ENCODE peak calls at places on chromosomes 2 and 18, in six cellular contexts. F is thoracic aorta, S is ovary, I is cardiac muscle cell, J is SK-N-SH, B is H1. M is an unnamed sample.

GRCh38 chr2:102020596-102021170 is 28.9 kb downstream of the IL1R2 start:
- DNase-seq in F (peak; percentile 79), J (peak; percentile 81), B (peak; percentile 64), S (peak; percentile 93), I (peak; percentile 97), M (peak; percentile 89)

GRCh38 chr2:12935226-12935625 is 218.5 kb downstream of the TRIB2 start:
- DNase-seq in S (no peak), B (no peak), J (no peak), F (no peak), I (no peak), M (no peak)

GRCh38 chr2:159075726-159076125 is 107.3 kb downstream of the TANC1 start:
- DNase-seq in B (no peak), J (no peak), S (no peak), I (peak; percentile 57), F (no peak), M (no peak)

GRCh38 chr2:101696272-101697123 is 1.0 kb upstream of the MAP4K4 start:
- DNase-seq in I (peak; percentile 36), J (no peak), B (peak; percentile 3), S (peak; percentile 42), F (no peak), M (no peak)

GRCh38 chr2:69612197-69612596 is 31.3 kb downstream of the AAK1 start:
- DNase-seq in S (no peak), J (no peak), I (no peak), F (no peak), B (no peak), M (no peak)

GRCh38 chr2:20443276-20443920 is 3.5 kb upstream of the RHOB start:
- DNase-seq in J (peak; percentile 70), S (peak; percentile 57), F (no peak), B (no peak), I (peak; percentile 70), M (no peak)

GRCh38 chr2:203451011-203451410 is 84.1 kb downstream of the RAPH1 start:
- DNase-seq in F (no peak), J (no peak), B (no peak), S (no peak), I (no peak), M (no peak)

GRCh38 chr2:136206613-136207012 is 88.7 kb upstream of the CXCR4 start:
- DNase-seq in F (no peak), B (no peak), J (no peak), I (no peak), S (no peak), M (no peak)

GRCh38 chr2:48755473-48755872 is at the start of gene LHCGR:
- DNase-seq in I (peak; percentile 40), J (peak; percentile 45), B (no peak), F (no peak), S (no peak), M (no peak)

GRCh38 chr2:117486081-117486480 is 328.4 kb upstream of the DDX18 start:
- DNase-seq in S (no peak), B (no peak), I (no peak), J (no peak), F (no peak), M (no peak)

GRCh38 chr2:99238599-99238998 is 16.9 kb downstream of the LYG2 start:
- DNase-seq in B (no peak), F (no peak), J (no peak), S (no peak), I (no peak), M (no peak)

GRCh38 chr18:10367846-10368245 is 86.6 kb upstream of the APCDD1 start:
- DNase-seq in S (no peak), J (no peak), F (no peak), I (no peak), B (no peak), M (no peak)

GRCh38 chr18:51946946-51947345 is 393.1 kb upstream of the DCC start:
- DNase-seq in S (no peak), I (no peak), F (no peak), B (no peak), J (no peak), M (no peak)
- TF ChIP-seq CTCF in S (no peak), I (no peak), F (no peak), B (no peak), J (no peak), M (no peak)

GRCh38 chr18:79896746-79897145 is 54.7 kb downstream of the SLC66A2 start:
- DNase-seq in F (no peak), J (no peak), S (no peak), B (no peak), I (no peak), M (no peak)
- H3K9me3 ChIP-seq in F (peaks cover 59% of the 10 kb centered on the region), J (peaks cover 19% of the 10 kb centered on the region), S (no peaks in the 10 kb centered on the region), B (peaks cover 63% of the 10 kb centered on the region), I (no peaks in the 10 kb centered on the region), M (peaks cover 4% of the 10 kb centered on the region)

GRCh38 chr2:18401471-18401870 is 159.0 kb downstream of the RDH14 start:
- DNase-seq in I (no peak), J (no peak), B (no peak), S (no peak), F (no peak), M (no peak)

GRCh38 chr2:18404141-18404540 is 156.3 kb downstream of the RDH14 start:
- DNase-seq in F (no peak), I (no peak), B (no peak), S (no peak), J (no peak), M (no peak)

GRCh38 chr2:18402888-18403287 is 157.6 kb downstream of the RDH14 start:
- DNase-seq in F (no peak), B (no peak), I (no peak), S (no peak), J (no peak), M (no peak)

GRCh38 chr2:18406219-18406618 is 154.2 kb downstream of the RDH14 start:
- DNase-seq in B (no peak), J (no peak), F (no peak), I (peak; percentile 30), S (no peak), M (no peak)

GRCh38 chr2:18404708-18405107 is 155.7 kb downstream of the RDH14 start:
- DNase-seq in F (no peak), J (peak; percentile 25), B (no peak), S (no peak), I (no peak), M (no peak)
- TF ChIP-seq CTCF in F (no peak), J (peak; percentile 64), B (no peak), S (no peak), I (peak; percentile 33), M (no peak)

DNA sequence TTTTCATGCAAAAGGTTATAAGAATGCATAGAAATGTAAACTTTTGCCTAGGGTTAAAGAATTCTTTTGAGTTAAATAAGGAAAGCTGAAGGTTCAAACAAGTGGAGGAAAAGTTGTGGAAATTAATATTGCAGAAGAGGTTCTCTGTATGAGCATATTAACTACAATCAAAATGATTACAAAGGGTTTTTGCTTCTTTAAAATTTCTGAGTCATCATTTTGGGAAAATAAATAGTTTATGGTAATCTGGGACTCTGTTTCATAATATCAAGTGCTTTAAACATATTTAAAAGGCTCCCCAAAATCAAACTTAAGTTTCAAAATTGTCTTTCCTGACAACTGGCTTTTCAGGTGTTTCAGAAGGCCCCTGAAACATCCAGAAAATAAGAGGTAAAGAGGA is 415.7 kb downstream of the ZNF804A start:
- DNase-seq in I (no peak), B (no peak), J (no peak), S (no peak), F (no peak), M (no peak)
- H3K9me3 ChIP-seq in I (peaks cover 3% of the 10 kb centered on the region), B (peaks cover 21% of the 10 kb centered on the region), J (peaks cover 14% of the 10 kb centered on the region), S (peaks cover 7% of the 10 kb centered on the region), F (peaks cover 16% of the 10 kb centered on the region), M (peaks cover 60% of the 10 kb centered on the region)

DNA sequence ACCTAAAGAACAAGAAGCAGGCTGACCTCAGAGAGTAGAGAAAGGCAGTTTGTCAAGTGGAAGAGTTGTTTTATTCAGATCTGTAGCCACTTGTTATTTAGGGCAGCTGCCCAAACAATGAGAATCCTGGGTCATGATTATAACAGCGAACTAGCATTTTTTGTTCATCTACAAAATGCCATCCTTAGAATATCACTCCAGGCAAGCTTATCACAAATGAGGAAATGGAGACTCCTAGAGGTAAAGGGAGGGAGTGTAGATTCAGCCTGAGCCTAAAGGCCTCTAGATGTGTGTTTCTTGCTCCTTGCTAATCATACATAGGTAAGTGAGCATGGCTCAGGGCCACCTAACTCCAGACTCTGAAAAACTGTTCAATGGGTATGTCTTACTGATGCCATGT is 126.1 kb downstream of the HNMT start:
- DNase-seq in F (no peak), S (no peak), J (peak; percentile 34), I (peak; percentile 66), B (no peak), M (no peak)
- TF ChIP-seq CTCF in F (peak; percentile 43), S (no peak), J (peak; percentile 68), I (peak; percentile 63), B (no peak), M (peak; percentile 38)

DNA sequence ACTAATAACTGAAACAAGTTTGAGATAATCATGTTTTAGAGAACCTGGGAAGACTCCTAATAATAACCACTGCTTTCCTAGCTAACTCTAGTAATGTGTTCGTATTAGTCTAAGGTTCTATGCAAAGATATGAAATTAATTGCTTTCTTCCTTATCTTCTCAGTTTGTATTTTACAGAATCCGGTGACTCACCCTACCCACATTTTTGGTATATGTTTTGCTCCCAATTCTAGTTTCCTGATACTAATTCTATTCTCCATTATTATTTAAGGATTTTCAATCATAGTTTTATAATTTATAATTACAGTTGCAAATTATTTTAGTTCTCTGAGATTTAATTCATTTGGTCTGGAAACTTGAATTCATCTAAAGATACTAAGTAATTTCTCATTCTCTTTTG is 394.6 kb upstream of the SETBP1 start:
- DNase-seq in B (no peak), S (no peak), J (no peak), I (no peak), F (no peak), M (no peak)
- H3K9me3 ChIP-seq in B (no peaks in the 10 kb centered on the region), S (no peaks in the 10 kb centered on the region), J (no peaks in the 10 kb centered on the region), I (no peaks in the 10 kb centered on the region), F (no peaks in the 10 kb centered on the region), M (no peaks in the 10 kb centered on the region)

GRCh38 chr2:185608799-185609198 is 129.8 kb upstream of the FSIP2 start:
- DNase-seq in S (no peak), F (no peak), B (no peak), J (peak; percentile 5), I (no peak), M (no peak)
- TF ChIP-seq CTCF in S (no peak), F (no peak), B (no peak), J (peak; percentile 63), I (no peak), M (no peak)

DNA sequence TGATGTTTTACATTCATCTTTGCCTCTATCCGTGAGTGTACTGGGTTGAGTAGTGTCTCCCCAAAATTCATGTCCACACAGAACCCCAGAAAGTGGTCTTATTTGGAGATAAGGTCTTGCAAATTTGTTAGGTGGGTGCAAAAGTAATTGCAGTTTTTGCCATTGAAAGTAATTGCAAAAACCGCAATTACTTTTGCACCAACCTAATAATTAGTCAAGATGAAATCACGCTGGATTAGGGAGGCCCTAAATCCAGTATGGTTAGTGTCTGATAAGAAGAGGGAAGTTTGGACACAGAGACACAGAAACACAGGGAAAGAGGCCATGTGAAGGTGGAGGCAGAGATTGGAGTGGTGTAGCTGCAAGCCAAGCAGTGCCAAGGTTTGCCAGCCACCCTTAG is 57.8 kb upstream of the SPRED2 start:
- DNase-seq in J (no peak), I (no peak), S (no peak), B (no peak), F (no peak), M (no peak)
- H3K9me3 ChIP-seq in J (no peaks in the 10 kb centered on the region), I (no peaks in the 10 kb centered on the region), S (no peaks in the 10 kb centered on the region), B (no peaks in the 10 kb centered on the region), F (no peaks in the 10 kb centered on the region), M (no peaks in the 10 kb centered on the region)

DNA sequence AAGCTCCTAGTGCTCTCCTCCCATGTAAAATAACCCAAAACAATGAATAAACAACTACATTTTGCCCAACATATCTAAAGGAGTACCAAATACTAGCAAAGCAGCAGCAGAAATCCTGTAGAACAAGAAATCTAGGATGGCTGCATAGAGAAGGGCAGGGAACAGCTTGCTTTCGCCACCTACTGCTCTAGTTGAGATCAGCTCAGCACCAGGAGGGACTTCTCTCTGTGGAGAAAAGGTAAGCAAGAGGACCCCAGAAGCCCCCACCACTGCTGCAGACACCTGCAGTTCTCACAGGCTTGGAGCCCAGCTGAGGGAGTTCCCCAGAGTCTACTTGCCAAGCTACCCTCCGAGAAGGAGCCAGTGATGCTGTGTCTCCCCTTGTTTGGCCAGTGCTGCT is 243.0 kb upstream of the CHST9 start:
- DNase-seq in I (no peak), S (no peak), J (no peak), B (no peak), F (no peak), M (no peak)
- TF ChIP-seq CTCF in I (no peak), S (no peak), J (peak; percentile 34), B (no peak), F (no peak), M (no peak)